ENCODE peak calls at places on chromosomes 6 and 20, in six cellular contexts. A is hepatocyte, U is A172, M is COR-L47, R is AG09309, Q is NCI-H2107. G is an unnamed sample.

GRCh38 chr6:22784611-22785010 is 215.2 kb downstream of the HDGFL1 start:
- DNase-seq in R (no peak), U (no peak), M (no peak), Q (no peak), A (peak; percentile 17), G (no peak)

GRCh38 chr6:1136856-1137255 is 175.0 kb upstream of the FOXQ1 start:
- DNase-seq in R (no peak), A (no peak), U (no peak), Q (no peak), M (no peak), G (no peak)

GRCh38 chr6:109295109-109295765 is 87.0 kb downstream of the CD164 start:
- DNase-seq in A (no peak), R (no peak), M (no peak), U (no peak), Q (no peak), G (no peak)

GRCh38 chr6:73803562-73804221 is 107.7 kb downstream of the CD109 start:
- DNase-seq in M (no peak), U (peak; percentile 73), A (peak; percentile 59), Q (no peak), R (peak; percentile 99), G (peak; percentile 88)

GRCh38 chr6:54248994-54249393 is 59.2 kb upstream of the TINAG start:
- DNase-seq in A (no peak), R (no peak), M (no peak), U (no peak), Q (no peak), G (no peak)

GRCh38 chr6:110325197-110325596 is 33.0 kb downstream of the METTL24 start:
- DNase-seq in U (no peak), Q (peak; percentile 43), R (peak; percentile 27), M (peak; percentile 46), A (peak; percentile 77), G (no peak)

GRCh38 chr20:23205221-23205620 is 119.1 kb upstream of the CD93 start:
- DNase-seq in U (no peak), R (no peak), A (no peak), Q (no peak), M (no peak), G (no peak)

GRCh38 chr6:6712258-6712978 is 123.9 kb downstream of the LY86 start:
- DNase-seq in A (peak; percentile 76), M (no peak), R (peak; percentile 66), Q (no peak), U (peak; percentile 87), G (peak; percentile 83)

GRCh38 chr6:11535801-11536230 is 1.7 kb upstream of the TMEM170B start:
- DNase-seq in A (peak; percentile 55), M (no peak), Q (no peak), U (peak; percentile 56), R (no peak), G (peak; percentile 72)

GRCh38 chr6:143485967-143486366 is 25.6 kb downstream of the FUCA2 start:
- DNase-seq in U (no peak), Q (no peak), M (no peak), R (no peak), A (no peak), G (no peak)

GRCh38 chr6:101399627-101399955 is 6.1 kb downstream of the GRIK2 start:
- DNase-seq in U (no peak), M (no peak), Q (no peak), R (no peak), A (no peak), G (no peak)

GRCh38 chr6:5084192-5084786 is 852 bp upstream of the PPP1R3G start:
- DNase-seq in M (no peak), U (no peak), R (no peak), A (peak; percentile 34), Q (no peak), G (no peak)

GRCh38 chr6:112701201-112701600 is 354.1 kb downstream of the RFPL4B start:
- DNase-seq in U (no peak), A (peak; percentile 15), R (no peak), Q (peak; percentile 35), M (no peak), G (peak; percentile 29)

GRCh38 chr20:23449400-23449799 is 3.3 kb downstream of the CST11 start:
- DNase-seq in M (no peak), U (no peak), A (no peak), R (no peak), Q (no peak), G (peak; percentile 44)

GRCh38 chr6:113057567-113058053 is 710.5 kb downstream of the RFPL4B start:
- DNase-seq in Q (no peak), R (no peak), U (no peak), A (no peak), M (no peak), G (no peak)

GRCh38 chr6:42928748-42929087 is 562 bp upstream of the CNPY3 start:
- DNase-seq in U (no peak), M (no peak), Q (no peak), A (no peak), R (no peak), G (no peak)

GRCh38 chr6:113350521-113350920 is 506.6 kb upstream of the MARCKS start:
- DNase-seq in Q (no peak), A (no peak), U (no peak), R (no peak), M (no peak), G (no peak)

GRCh38 chr6:93784794-93785757 is 365.7 kb upstream of the EPHA7 start:
- DNase-seq in U (peak; percentile 80), M (no peak), Q (no peak), R (no peak), A (no peak), G (peak; percentile 82)

GRCh38 chr6:10521104-10521808 is at the start of gene GCNT2:
- DNase-seq in U (peak; percentile 16), Q (no peak), R (no peak), M (peak; percentile 49), A (peak; percentile 83), G (peak; percentile 54)

GRCh38 chr20:58243653-58244410 is 15.4 kb upstream of the ANKRD60 start:
- DNase-seq in U (no peak), R (no peak), A (no peak), Q (no peak), M (no peak), G (no peak)

GRCh38 chr20:34892671-34893070 is 16.3 kb downstream of the ACSS2 start:
- DNase-seq in A (no peak), Q (no peak), R (no peak), M (no peak), U (no peak), G (no peak)

GRCh38 chr6:131258816-131259476 is 123.7 kb downstream of the AKAP7 start:
- DNase-seq in Q (no peak), U (peak; percentile 7), R (no peak), A (peak; percentile 77), M (no peak), G (peak; percentile 6)